ENCODE peak calls at places on chromosome 2, in six cellular contexts. U, E, H, S, J and C are unnamed samples.
A peak's percentile ranks its signal among the peaks of the same experiment; 100 is the strongest.

GRCh38 chr2:38935568-38936172 is 46.0 kb downstream of the ARHGEF33 start:
- DNase-seq in U (no peak), S (no peak), E (no peak), J (no peak), H (no peak), C (no peak)

GRCh38 chr2:128320609-128321420 is 2.1 kb upstream of the HS6ST1 start:
- DNase-seq in H (no peak), U (no peak), J (no peak), E (no peak), S (no peak), C (no peak)

GRCh38 chr2:8631465-8632005 is 50.3 kb upstream of the ID2 start:
- DNase-seq in S (no peak), U (no peak), J (no peak), H (no peak), E (no peak), C (no peak)

GRCh38 chr2:104493698-104494097 is 360.2 kb upstream of the POU3F3 start:
- DNase-seq in H (no peak), S (no peak), J (no peak), E (no peak), U (no peak), C (no peak)

GRCh38 chr2:178306351-178307073 is 112.2 kb downstream of the OSBPL6 start:
- DNase-seq in J (peak; percentile 69), U (peak; percentile 32), E (no peak), S (peak; percentile 7), H (peak; percentile 35), C (peak; percentile 84)

GRCh38 chr2:226515344-226516055 is 284.1 kb downstream of the IRS1 start:
- DNase-seq in S (no peak), J (no peak), U (no peak), H (peak; percentile 10), E (no peak), C (no peak)

GRCh38 chr2:229610359-229610758 is 104.0 kb downstream of the DNER start:
- DNase-seq in U (no peak), E (no peak), H (no peak), J (no peak), S (no peak), C (no peak)

GRCh38 chr2:101597347-101597944 is 100.1 kb upstream of the MAP4K4 start:
- DNase-seq in H (peak; percentile 72), E (no peak), S (no peak), J (no peak), U (no peak), C (no peak)